ENCODE peak calls at places on chromosomes 16 and 17, in eight cellular contexts. L is hippocampal formation; O is neuronal stem cell; X is iPS-NIHi11; N is cardiac fibroblast; G is CD4-positive, alpha-beta memory T cell; W is small intestine; R is Karpas-422. T is an unnamed sample.

GRCh38 chr17:76198702-76199101 is 41.6 kb downstream of the RNF157 start:
- DNase-seq in R (no peak), W (no peak), O (no peak), X (no peak), L (no peak), G (no peak), N (no peak), T (no peak)

GRCh38 chr17:16953347-16953746 is 18.6 kb downstream of the TNFRSF13B start:
- DNase-seq in N (no peak), G (no peak), W (no peak), O (no peak), L (no peak), R (peak), X (no peak), T (no peak)

GRCh38 chr16:66923866-66924265 is 1.5 kb downstream of the RRAD start:
- DNase-seq in L (no peak), N (no peak), R (no peak), G (no peak), X (no peak), O (no peak), W (no peak), T (no peak)

GRCh38 chr17:57999496-58000017 is 7.5 kb downstream of the SRSF1 start:
- DNase-seq in W (peak), G (no peak), L (peak), R (peak), X (peak), O (peak), N (peak), T (no peak)

GRCh38 chr16:5379948-5380347 is 282.4 kb upstream of the EEF2KMT start:
- DNase-seq in X (no peak), O (no peak), G (no peak), R (no peak), L (peak), N (no peak), W (no peak), T (no peak)

GRCh38 chr17:28532063-28532960 is 20.1 kb downstream of the UNC119 start:
- DNase-seq in W (no peak), G (no peak), L (no peak), N (no peak), R (no peak), O (no peak), X (no peak), T (no peak)

GRCh38 chr17:65594585-65594940 is 33.1 kb upstream of the AXIN2 start:
- DNase-seq in W (no peak), G (no peak), N (peak), X (no peak), L (no peak), O (no peak), R (no peak), T (no peak)

GRCh38 chr16:89047331-89048086 is 46.1 kb upstream of the ACSF3 start:
- DNase-seq in O (no peak), N (no peak), G (peak), W (no peak), X (no peak), L (no peak), R (no peak), T (no peak)

GRCh38 chr16:87895641-87896141 is 26.4 kb upstream of the SLC7A5 start:
- DNase-seq in O (no peak), R (peak), L (no peak), N (peak), W (peak), X (no peak), G (peak), T (no peak)

GRCh38 chr16:64878964-64879363 is 242.9 kb downstream of the CDH11 start:
- DNase-seq in G (no peak), N (no peak), L (no peak), R (no peak), X (no peak), W (no peak), O (no peak), T (no peak)

GRCh38 chr16:70715113-70715711 is 29.4 kb upstream of the MTSS2 start:
- DNase-seq in L (no peak), R (no peak), W (no peak), G (no peak), X (peak), O (no peak), N (peak), T (peak)

GRCh38 chr17:55386931-55387330 is 34.7 kb downstream of the MMD start:
- DNase-seq in G (no peak), N (no peak), L (no peak), X (no peak), R (no peak), W (no peak), O (no peak), T (no peak)

GRCh38 chr16:22008215-22009142 is 568 bp downstream of the MOSMO start:
- DNase-seq in N (no peak), G (peak), L (no peak), O (no peak), R (peak), W (no peak), X (peak), T (no peak)

GRCh38 chr16:85329999-85330693 is 217.9 kb upstream of the CIBAR2 start:
- DNase-seq in W (no peak), O (peak), X (no peak), R (no peak), L (no peak), N (no peak), G (no peak), T (no peak)

GRCh38 chr16:2026461-2027023 is at the start of gene NHERF2:
- DNase-seq in R (no peak), L (peak), G (no peak), X (peak), W (peak), N (no peak), O (no peak), T (peak)

GRCh38 chr17:57870283-57870635 is 20.4 kb upstream of the MRPS23 start:
- DNase-seq in W (no peak), L (no peak), N (peak), R (no peak), O (no peak), X (no peak), G (no peak), T (no peak)

GRCh38 chr17:8311131-8311790 is 1.2 kb downstream of the ARHGEF15 start:
- DNase-seq in O (no peak), L (no peak), W (no peak), G (no peak), X (no peak), R (no peak), N (no peak), T (peak)

GRCh38 chr17:38752930-38753506 is 477 bp downstream of the PSMB3 start:
- DNase-seq in R (no peak), W (peak), G (no peak), O (no peak), L (no peak), X (no peak), N (no peak), T (no peak)

GRCh38 chr16:74466872-74467271 is 45.6 kb upstream of the CLEC18B start:
- DNase-seq in G (no peak), W (no peak), N (no peak), O (no peak), L (no peak), R (no peak), X (no peak), T (no peak)

GRCh38 chr17:16300554-16300953 is 52.7 kb downstream of the CENPV start:
- DNase-seq in X (no peak), O (no peak), N (no peak), W (no peak), L (no peak), G (no peak), R (no peak), T (no peak)

GRCh38 chr16:15572329-15573001 is 70.5 kb downstream of the MARF1 start:
- DNase-seq in O (no peak), X (no peak), N (peak), W (peak), G (no peak), L (no peak), R (peak), T (no peak)

GRCh38 chr16:50326835-50327465 is 41.8 kb downstream of the BRD7 start:
- DNase-seq in L (no peak), X (no peak), R (peak), G (peak), N (peak), O (peak), W (peak), T (no peak)

GRCh38 chr16:3669067-3669466 is 14.6 kb downstream of the DNASE1 start:
- DNase-seq in O (no peak), X (no peak), N (no peak), R (no peak), G (no peak), W (no peak), L (no peak), T (no peak)

GRCh38 chr16:12661656-12662172 is 142.0 kb downstream of the CPPED1 start:
- DNase-seq in N (peak), G (no peak), O (peak), L (no peak), W (peak), X (peak), R (peak), T (no peak)

GRCh38 chr16:71542377-71542776 is 16.2 kb downstream of the CHST4 start:
- DNase-seq in X (peak), W (peak), R (peak), G (peak), N (peak), O (peak), L (no peak), T (peak)

GRCh38 chr17:38563362-38564253 is 42.1 kb downstream of the SRCIN1 start:
- DNase-seq in R (no peak), X (peak), O (no peak), W (no peak), G (no peak), L (no peak), N (no peak), T (no peak)

GRCh38 chr16:81480856-81481821 is 36.5 kb downstream of the CMIP start:
- DNase-seq in R (peak), N (peak), G (no peak), W (peak), X (no peak), O (no peak), L (peak), T (no peak)

T was measured in left ventricle myocardium inferior.